ENCODE peak calls at places on chromosomes 2 and 18, in four cellular contexts. One of them, this sample, is unnamed.

GRCh38 chr2:53036196-53036595 is 731.4 kb upstream of the CHAC2 start:
- DNase-seq in epithelial cell of prostate: no peak
- DNase-seq in GM23248: peak; percentile 72
- DNase-seq in adrenal gland: no peak
- DNase-seq in this sample: no peak

GRCh38 chr2:237465515-237466227 is 21.4 kb upstream of the MLPH start:
- DNase-seq in epithelial cell of prostate: peak; percentile 72
- DNase-seq in GM23248: peak; percentile 97
- DNase-seq in adrenal gland: no peak
- DNase-seq in this sample: no peak

GRCh38 chr2:106158871-106159270 is 35.2 kb downstream of the UXS1 start:
- DNase-seq in epithelial cell of prostate: no peak
- DNase-seq in GM23248: no peak
- DNase-seq in adrenal gland: no peak
- DNase-seq in this sample: no peak

GRCh38 chr2:65019675-65020195 is 30.5 kb downstream of the SLC1A4 start:
- DNase-seq in epithelial cell of prostate: no peak
- DNase-seq in GM23248: no peak
- DNase-seq in adrenal gland: no peak
- DNase-seq in this sample: no peak

GRCh38 chr2:8539743-8540551 is 141.9 kb upstream of the ID2 start:
- DNase-seq in epithelial cell of prostate: peak; percentile 48
- DNase-seq in GM23248: no peak
- DNase-seq in adrenal gland: peak; percentile 54
- DNase-seq in this sample: no peak

GRCh38 chr18:8732442-8733360 is 27.3 kb downstream of the MTCL1 start:
- DNase-seq in epithelial cell of prostate: no peak
- DNase-seq in GM23248: no peak
- DNase-seq in adrenal gland: no peak
- DNase-seq in this sample: no peak

GRCh38 chr2:71455011-71455740 is 1.8 kb downstream of the DYSF start:
- DNase-seq in epithelial cell of prostate: no peak
- DNase-seq in GM23248: no peak
- DNase-seq in adrenal gland: no peak
- DNase-seq in this sample: no peak

GRCh38 chr2:65364054-65364651 is 68.2 kb downstream of the SPRED2 start:
- DNase-seq in epithelial cell of prostate: no peak
- DNase-seq in GM23248: peak; percentile 29
- DNase-seq in adrenal gland: no peak
- DNase-seq in this sample: peak; percentile 43

GRCh38 chr18:67478249-67478648 is 38.3 kb downstream of the DSEL start:
- DNase-seq in epithelial cell of prostate: no peak
- DNase-seq in GM23248: no peak
- DNase-seq in adrenal gland: no peak
- DNase-seq in this sample: no peak

GRCh38 chr2:105438104-105438929 is 39.5 kb upstream of the FHL2 start:
- DNase-seq in epithelial cell of prostate: no peak
- DNase-seq in GM23248: no peak
- DNase-seq in adrenal gland: peak; percentile 92
- DNase-seq in this sample: no peak

GRCh38 chr2:126793885-126794613 is 104.6 kb upstream of the TEX51 start:
- DNase-seq in epithelial cell of prostate: no peak
- DNase-seq in GM23248: no peak
- DNase-seq in adrenal gland: peak; percentile 0
- DNase-seq in this sample: no peak

GRCh38 chr18:34794346-34794745 is 84.2 kb downstream of the DTNA start:
- DNase-seq in epithelial cell of prostate: no peak
- DNase-seq in GM23248: no peak
- DNase-seq in adrenal gland: no peak
- DNase-seq in this sample: peak; percentile 85
- H3K27ac ChIP-seq in epithelial cell of prostate: no peak overlapping the region
- H3K27ac ChIP-seq in GM23248: no peak overlapping the region
- H3K27ac ChIP-seq in adrenal gland: no peak overlapping the region
- H3K27ac ChIP-seq in this sample: no peak overlapping the region

GRCh38 chr2:225534697-225535096 is 135.2 kb downstream of the NYAP2 start:
- DNase-seq in epithelial cell of prostate: no peak
- DNase-seq in GM23248: peak; percentile 16
- DNase-seq in adrenal gland: no peak
- DNase-seq in this sample: no peak
- H3K27ac ChIP-seq in epithelial cell of prostate: no peak overlapping the region
- H3K27ac ChIP-seq in GM23248: no peak overlapping the region
- H3K27ac ChIP-seq in adrenal gland: no peak overlapping the region
- H3K27ac ChIP-seq in this sample: no peak overlapping the region

GRCh38 chr2:176638167-176639015 is 369.1 kb downstream of the MTX2 start:
- DNase-seq in epithelial cell of prostate: peak; percentile 8
- DNase-seq in GM23248: peak; percentile 91
- DNase-seq in adrenal gland: peak; percentile 74
- DNase-seq in this sample: peak; percentile 88
- H3K27ac ChIP-seq in epithelial cell of prostate: peak overlapping the region; percentile 30
- H3K27ac ChIP-seq in GM23248: peak overlapping the region; percentile 94
- H3K27ac ChIP-seq in adrenal gland: no peak overlapping the region
- H3K27ac ChIP-seq in this sample: peak overlapping the region; percentile 89

DNA sequence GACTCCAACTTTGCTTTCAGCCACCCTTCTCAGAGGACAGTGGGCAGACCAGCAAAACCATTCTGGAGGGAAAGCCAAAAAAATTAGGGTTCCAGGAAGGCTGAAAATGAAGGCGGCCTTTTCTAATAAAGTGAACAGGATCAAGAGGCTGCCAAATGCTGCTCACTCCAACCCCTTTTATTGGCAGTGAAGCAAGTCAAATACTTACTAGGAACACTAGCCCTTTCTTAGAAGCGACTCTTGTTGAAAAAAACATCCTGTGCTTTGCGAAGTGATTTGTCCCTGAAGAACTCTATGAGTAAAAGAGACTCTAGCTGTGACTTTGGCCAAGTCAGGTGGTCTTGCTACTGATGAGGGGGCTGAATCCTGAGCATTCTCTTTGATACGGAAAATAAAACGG is 83.7 kb upstream of the CYP1B1 start:
- DNase-seq in epithelial cell of prostate: no peak
- DNase-seq in GM23248: no peak
- DNase-seq in adrenal gland: no peak
- DNase-seq in this sample: no peak
- H3K27ac ChIP-seq in epithelial cell of prostate: no peak overlapping the region
- H3K27ac ChIP-seq in GM23248: no peak overlapping the region
- H3K27ac ChIP-seq in adrenal gland: peak overlapping the region; percentile 64
- H3K27ac ChIP-seq in this sample: no peak overlapping the region

DNA sequence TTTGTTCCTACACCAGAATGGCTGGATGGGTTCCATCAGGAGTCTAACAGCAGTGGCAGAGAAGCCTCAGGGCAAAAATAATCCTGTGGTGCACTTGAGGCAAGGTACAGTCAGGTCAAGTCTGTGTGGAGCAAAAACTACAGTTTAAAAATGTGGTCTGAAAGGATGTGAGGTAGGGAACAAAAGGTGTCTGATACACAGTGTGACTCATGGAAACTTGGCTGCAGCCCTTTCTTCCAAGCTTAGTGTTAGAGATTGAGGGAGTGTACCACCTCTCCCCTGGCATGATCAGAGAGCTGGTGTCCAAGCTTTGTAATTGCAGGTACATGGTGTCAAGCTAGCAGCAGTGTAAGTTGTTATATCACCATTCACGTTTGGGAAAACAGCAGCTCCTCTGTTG is 8.9 kb downstream of the ANKAR start:
- DNase-seq in epithelial cell of prostate: peak; percentile 18
- DNase-seq in GM23248: peak; percentile 8
- DNase-seq in adrenal gland: no peak
- DNase-seq in this sample: no peak
- H3K27ac ChIP-seq in epithelial cell of prostate: no peak overlapping the region
- H3K27ac ChIP-seq in GM23248: no peak overlapping the region
- H3K27ac ChIP-seq in adrenal gland: no peak overlapping the region
- H3K27ac ChIP-seq in this sample: no peak overlapping the region

This sample was measured in A673.